ENCODE peak calls at places on chromosomes 5 and 9, in seven cellular contexts. L is body of pancreas, F is ovary, B is GM12891, E is testis, Y is tibial nerve, A is IMR-90. J is an unnamed sample.

GRCh38 chr5:171316258-171317121 is 7.4 kb downstream of the TLX3 start:
- DNase-seq in E (no peak), F (no peak), L (peak; percentile 42), B (no peak), Y (no peak), A (peak; percentile 20), J (peak; percentile 17)

GRCh38 chr5:69032009-69032408 is 61.8 kb upstream of the SLC30A5 start:
- DNase-seq in Y (no peak), F (no peak), E (no peak), A (no peak), L (no peak), B (no peak), J (peak; percentile 20)

GRCh38 chr5:165573445-165573844 is 2068.0 kb downstream of the MAT2B start:
- DNase-seq in F (no peak), L (no peak), E (no peak), Y (no peak), A (peak; percentile 0), B (no peak), J (no peak)

GRCh38 chr9:98410185-98410697 is 154.8 kb upstream of the TBC1D2 start:
- DNase-seq in F (no peak), A (peak; percentile 80), Y (no peak), E (peak; percentile 33), L (no peak), B (no peak), J (no peak)

GRCh38 chr5:154755361-154756202 is at the start of gene LARP1:
- DNase-seq in E (peak; percentile 63), A (peak; percentile 19), F (no peak), B (no peak), Y (no peak), L (peak; percentile 46), J (peak; percentile 74)

GRCh38 chr5:53381-54174 is 38.4 kb upstream of the PLEKHG4B start:
- DNase-seq in B (no peak), Y (no peak), F (peak; percentile 52), L (peak; percentile 65), A (peak; percentile 8), E (peak; percentile 43), J (no peak)

GRCh38 chr5:43024217-43024616 is 15.9 kb downstream of the ANXA2R start:
- DNase-seq in A (no peak), B (no peak), Y (no peak), F (no peak), L (no peak), E (no peak), J (no peak)

GRCh38 chr9:137589441-137590122 is 730 bp downstream of the ZMYND19 start:
- DNase-seq in A (no peak), L (no peak), B (peak; percentile 52), F (no peak), Y (no peak), E (no peak), J (peak; percentile 65)

GRCh38 chr9:37931586-37931985 is 27.7 kb upstream of the SLC25A51 start:
- DNase-seq in A (peak; percentile 66), L (no peak), Y (no peak), E (no peak), B (no peak), F (no peak), J (no peak)

DNA sequence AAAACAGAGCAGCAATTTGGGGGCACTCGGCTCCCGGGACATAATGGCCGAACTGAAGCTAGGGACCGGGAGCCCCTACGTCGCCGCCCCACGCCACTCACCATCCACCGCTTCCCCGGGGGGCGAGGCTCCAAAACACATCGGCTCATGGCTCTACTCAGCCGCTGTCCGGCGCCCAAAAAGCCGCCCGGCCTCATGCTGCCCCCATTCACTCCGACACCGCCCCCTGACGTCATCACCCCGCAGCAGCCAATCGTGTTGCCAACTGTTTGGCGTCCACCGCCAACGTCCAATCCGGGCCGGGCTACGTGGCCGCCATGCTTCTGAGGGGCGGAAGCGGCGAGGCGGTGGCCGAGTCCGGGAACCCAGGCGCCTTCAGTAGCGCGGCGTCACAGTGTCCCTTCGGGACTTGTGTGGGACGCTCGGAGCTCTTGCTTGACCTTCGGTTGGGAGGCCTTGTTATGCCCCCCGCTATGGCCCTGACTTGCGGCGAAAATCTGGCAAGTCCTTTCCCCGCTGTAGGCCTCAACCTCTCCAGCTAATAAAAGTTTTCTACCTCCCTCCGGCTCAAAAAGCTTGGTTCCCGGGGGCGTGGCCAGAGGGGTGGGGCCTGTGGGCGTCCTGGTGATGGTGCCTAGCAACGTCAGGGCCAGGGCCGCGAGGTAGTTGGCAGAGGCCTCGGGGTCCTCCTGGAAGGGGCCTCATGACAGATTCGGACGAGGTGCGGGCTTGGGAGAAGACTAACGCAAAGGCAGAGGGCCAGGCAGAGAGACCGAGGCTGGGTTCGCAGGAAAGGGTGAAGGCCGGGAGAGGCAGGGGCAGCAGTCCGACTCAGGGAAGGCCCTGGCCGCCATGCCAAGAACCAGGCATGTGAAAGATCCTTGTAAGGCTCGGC is at the start of the genes PTRH1 and TTC16:
- DNase-seq in A (peak; percentile 93), F (peak; percentile 97), E (peak; percentile 98), B (peak; percentile 100), L (peak; percentile 97), Y (peak; percentile 98), J (peak; percentile 97)
- TF ChIP-seq POLR2A in A (peak; percentile 43), F (peak; percentile 48), E (no peak), B (no peak), L (peak; percentile 66), Y (no peak), J (peak; percentile 43)

GRCh38 chr9:136439550-136440408 is at the start of gene INPP5E:
- DNase-seq in A (peak; percentile 56), F (peak; percentile 63), B (peak; percentile 98), L (peak; percentile 72), E (peak; percentile 72), Y (peak; percentile 57), J (peak; percentile 86)
- TF ChIP-seq POLR2A in A (peak; percentile 62), F (no peak), B (peak; percentile 70), L (peak; percentile 51), E (no peak), Y (no peak), J (peak; percentile 28)

GRCh38 chr9:121121582-121122087 is 46.9 kb downstream of the CNTRL start:
- DNase-seq in E (peak; percentile 99), A (peak; percentile 94), Y (peak; percentile 98), F (peak; percentile 94), L (peak; percentile 97), B (peak; percentile 44), J (peak; percentile 93)
- TF ChIP-seq POLR2A in E (no peak), A (no peak), Y (peak; percentile 25), F (no peak), L (peak; percentile 54), B (peak; percentile 80), J (peak; percentile 38)

GRCh38 chr5:143405063-143405746 is 1.7 kb upstream of the NR3C1 start:
- DNase-seq in B (peak; percentile 32), L (peak; percentile 83), E (peak; percentile 90), Y (peak; percentile 76), A (peak; percentile 72), F (peak; percentile 83), J (peak; percentile 91)
- TF ChIP-seq POLR2A in B (peak; percentile 82), L (peak; percentile 81), E (no peak), Y (peak; percentile 48), A (peak; percentile 80), F (peak; percentile 23), J (peak; percentile 62)

J was measured in erythroblast.